ENCODE peak calls at places on chromosomes 5 and 9, in ten cellular contexts. One of them, this sample, is unnamed.

GRCh38 chr9:77469515-77470197 is 178.5 kb downstream of the GNA14 start:
- DNase-seq in adipocyte: peak
- DNase-seq in stimulated activated CD4-positive, alpha-beta T cell treated with anti-CD3 and anti-CD28 coated beads, Interleukin-15, amount 100 ng/mL, for 24 hours: no peak
- DNase-seq in astrocyte of the spinal cord: no peak
- DNase-seq in nucleus accumbens: no peak
- DNase-seq in body of pancreas: no peak
- DNase-seq in hepatic stellate cell: no peak
- DNase-seq in NCI-H460: no peak
- DNase-seq in H4: no peak
- DNase-seq in stimulated activated naive B cell treated with anti-CD40 and anti-IgM and Interleukin-4, amounts not matched to agents 10 μg/mL and 1 μg/mL and 100 μg/mL, for 72 hours: no peak
- DNase-seq in this sample: no peak

GRCh38 chr9:69097053-69097452 is 61.5 kb downstream of the FXN start:
- DNase-seq in adipocyte: peak
- DNase-seq in stimulated activated CD4-positive, alpha-beta T cell treated with anti-CD3 and anti-CD28 coated beads, Interleukin-15, amount 100 ng/mL, for 24 hours: no peak
- DNase-seq in astrocyte of the spinal cord: peak
- DNase-seq in nucleus accumbens: no peak
- DNase-seq in body of pancreas: peak
- DNase-seq in hepatic stellate cell: peak
- DNase-seq in NCI-H460: no peak
- DNase-seq in H4: no peak
- DNase-seq in stimulated activated naive B cell treated with anti-CD40 and anti-IgM and Interleukin-4, amounts not matched to agents 10 μg/mL and 1 μg/mL and 100 μg/mL, for 72 hours: no peak
- DNase-seq in this sample: no peak

GRCh38 chr9:136004712-136005111 is 43.5 kb upstream of the UBAC1 start:
- DNase-seq in adipocyte: no peak
- DNase-seq in stimulated activated CD4-positive, alpha-beta T cell treated with anti-CD3 and anti-CD28 coated beads, Interleukin-15, amount 100 ng/mL, for 24 hours: no peak
- DNase-seq in astrocyte of the spinal cord: no peak
- DNase-seq in nucleus accumbens: no peak
- DNase-seq in body of pancreas: no peak
- DNase-seq in hepatic stellate cell: no peak
- DNase-seq in NCI-H460: no peak
- DNase-seq in H4: no peak
- DNase-seq in stimulated activated naive B cell treated with anti-CD40 and anti-IgM and Interleukin-4, amounts not matched to agents 10 μg/mL and 1 μg/mL and 100 μg/mL, for 72 hours: no peak
- DNase-seq in this sample: no peak

GRCh38 chr5:122067330-122067885 is 10.7 kb downstream of the LOX start:
- DNase-seq in adipocyte: no peak
- DNase-seq in stimulated activated CD4-positive, alpha-beta T cell treated with anti-CD3 and anti-CD28 coated beads, Interleukin-15, amount 100 ng/mL, for 24 hours: no peak
- DNase-seq in astrocyte of the spinal cord: no peak
- DNase-seq in nucleus accumbens: no peak
- DNase-seq in body of pancreas: no peak
- DNase-seq in hepatic stellate cell: no peak
- DNase-seq in NCI-H460: no peak
- DNase-seq in H4: no peak
- DNase-seq in stimulated activated naive B cell treated with anti-CD40 and anti-IgM and Interleukin-4, amounts not matched to agents 10 μg/mL and 1 μg/mL and 100 μg/mL, for 72 hours: no peak
- DNase-seq in this sample: no peak

GRCh38 chr9:94805585-94805984 is 79.1 kb downstream of the AOPEP start:
- DNase-seq in adipocyte: peak
- DNase-seq in stimulated activated CD4-positive, alpha-beta T cell treated with anti-CD3 and anti-CD28 coated beads, Interleukin-15, amount 100 ng/mL, for 24 hours: no peak
- DNase-seq in astrocyte of the spinal cord: peak
- DNase-seq in nucleus accumbens: no peak
- DNase-seq in body of pancreas: no peak
- DNase-seq in hepatic stellate cell: peak
- DNase-seq in NCI-H460: peak
- DNase-seq in H4: peak
- DNase-seq in stimulated activated naive B cell treated with anti-CD40 and anti-IgM and Interleukin-4, amounts not matched to agents 10 μg/mL and 1 μg/mL and 100 μg/mL, for 72 hours: no peak
- DNase-seq in this sample: peak

GRCh38 chr9:33416996-33417395 is 14.6 kb upstream of the AQP7 start:
- DNase-seq in adipocyte: no peak
- DNase-seq in stimulated activated CD4-positive, alpha-beta T cell treated with anti-CD3 and anti-CD28 coated beads, Interleukin-15, amount 100 ng/mL, for 24 hours: peak
- DNase-seq in astrocyte of the spinal cord: no peak
- DNase-seq in nucleus accumbens: no peak
- DNase-seq in body of pancreas: no peak
- DNase-seq in hepatic stellate cell: no peak
- DNase-seq in NCI-H460: no peak
- DNase-seq in H4: no peak
- DNase-seq in stimulated activated naive B cell treated with anti-CD40 and anti-IgM and Interleukin-4, amounts not matched to agents 10 μg/mL and 1 μg/mL and 100 μg/mL, for 72 hours: no peak
- DNase-seq in this sample: no peak

GRCh38 chr9:105338308-105338707 is 93.9 kb downstream of the SLC44A1 start:
- DNase-seq in adipocyte: no peak
- DNase-seq in stimulated activated CD4-positive, alpha-beta T cell treated with anti-CD3 and anti-CD28 coated beads, Interleukin-15, amount 100 ng/mL, for 24 hours: no peak
- DNase-seq in astrocyte of the spinal cord: no peak
- DNase-seq in nucleus accumbens: no peak
- DNase-seq in body of pancreas: no peak
- DNase-seq in hepatic stellate cell: no peak
- DNase-seq in NCI-H460: no peak
- DNase-seq in H4: no peak
- DNase-seq in stimulated activated naive B cell treated with anti-CD40 and anti-IgM and Interleukin-4, amounts not matched to agents 10 μg/mL and 1 μg/mL and 100 μg/mL, for 72 hours: no peak
- DNase-seq in this sample: no peak

GRCh38 chr5:91383956-91384300 is 811 bp upstream of the ARRDC3 start:
- DNase-seq in adipocyte: peak
- DNase-seq in stimulated activated CD4-positive, alpha-beta T cell treated with anti-CD3 and anti-CD28 coated beads, Interleukin-15, amount 100 ng/mL, for 24 hours: peak
- DNase-seq in astrocyte of the spinal cord: no peak
- DNase-seq in nucleus accumbens: no peak
- DNase-seq in body of pancreas: peak
- DNase-seq in hepatic stellate cell: no peak
- DNase-seq in NCI-H460: no peak
- DNase-seq in H4: no peak
- DNase-seq in stimulated activated naive B cell treated with anti-CD40 and anti-IgM and Interleukin-4, amounts not matched to agents 10 μg/mL and 1 μg/mL and 100 μg/mL, for 72 hours: no peak
- DNase-seq in this sample: no peak